ENCODE peak calls at places on chromosomes 5 and 9, in nine cellular contexts. One of them, this sample, is unnamed.

GRCh38 chr5:1108865-1109174 is 3.0 kb downstream of the SLC12A7 start:
- DNase-seq in progenitor cell of endocrine pancreas: no peak
- DNase-seq in A673: no peak
- DNase-seq in cardiac fibroblast: no peak
- DNase-seq in GM13976: no peak
- DNase-seq in epithelial cell of esophagus: no peak
- DNase-seq in fibroblast of the aortic adventitia: no peak
- DNase-seq in endothelial cell: no peak
- DNase-seq in left lung: no peak
- DNase-seq in this sample: no peak

GRCh38 chr5:154498597-154499393 is 20.8 kb upstream of the HAND1 start:
- DNase-seq in cardiac fibroblast: no peak
- DNase-seq in left lung: no peak
- DNase-seq in GM13976: no peak
- DNase-seq in progenitor cell of endocrine pancreas: no peak
- DNase-seq in endothelial cell: no peak
- DNase-seq in fibroblast of the aortic adventitia: no peak
- DNase-seq in epithelial cell of esophagus: no peak
- DNase-seq in A673: no peak
- DNase-seq in this sample: no peak

GRCh38 chr5:19067741-19068140 is 920.3 kb downstream of the CDH18 start:
- DNase-seq in progenitor cell of endocrine pancreas: no peak
- DNase-seq in endothelial cell: no peak
- DNase-seq in GM13976: no peak
- DNase-seq in left lung: no peak
- DNase-seq in fibroblast of the aortic adventitia: no peak
- DNase-seq in epithelial cell of esophagus: no peak
- DNase-seq in cardiac fibroblast: no peak
- DNase-seq in A673: no peak
- DNase-seq in this sample: no peak

GRCh38 chr9:136530472-136531089 is 15.3 kb downstream of the NOTCH1 start:
- DNase-seq in cardiac fibroblast: no peak
- DNase-seq in fibroblast of the aortic adventitia: no peak
- DNase-seq in epithelial cell of esophagus: no peak
- DNase-seq in A673: no peak
- DNase-seq in endothelial cell: no peak
- DNase-seq in progenitor cell of endocrine pancreas: no peak
- DNase-seq in GM13976: no peak
- DNase-seq in left lung: no peak
- DNase-seq in this sample: no peak

GRCh38 chr5:24899180-24899579 is 254.4 kb upstream of the CDH10 start:
- DNase-seq in left lung: no peak
- DNase-seq in endothelial cell: no peak
- DNase-seq in fibroblast of the aortic adventitia: no peak
- DNase-seq in A673: no peak
- DNase-seq in GM13976: no peak
- DNase-seq in cardiac fibroblast: no peak
- DNase-seq in progenitor cell of endocrine pancreas: no peak
- DNase-seq in epithelial cell of esophagus: no peak
- DNase-seq in this sample: no peak

GRCh38 chr9:7974335-7975005 is 174.9 kb upstream of the DMAC1 start:
- DNase-seq in left lung: no peak
- DNase-seq in GM13976: no peak
- DNase-seq in endothelial cell: no peak
- DNase-seq in fibroblast of the aortic adventitia: no peak
- DNase-seq in A673: no peak
- DNase-seq in progenitor cell of endocrine pancreas: no peak
- DNase-seq in epithelial cell of esophagus: no peak
- DNase-seq in cardiac fibroblast: no peak
- DNase-seq in this sample: peak; percentile 88

GRCh38 chr5:137466888-137467287 is 32.2 kb downstream of the SPOCK1 start:
- DNase-seq in endothelial cell: no peak
- DNase-seq in A673: no peak
- DNase-seq in cardiac fibroblast: peak; percentile 63
- DNase-seq in GM13976: no peak
- DNase-seq in epithelial cell of esophagus: no peak
- DNase-seq in left lung: no peak
- DNase-seq in fibroblast of the aortic adventitia: peak; percentile 90
- DNase-seq in progenitor cell of endocrine pancreas: no peak
- DNase-seq in this sample: no peak

GRCh38 chr5:172502410-172502809 is 48.1 kb upstream of the SH3PXD2B start:
- DNase-seq in A673: no peak
- DNase-seq in progenitor cell of endocrine pancreas: peak; percentile 0
- DNase-seq in left lung: no peak
- DNase-seq in cardiac fibroblast: no peak
- DNase-seq in endothelial cell: no peak
- DNase-seq in fibroblast of the aortic adventitia: no peak
- DNase-seq in epithelial cell of esophagus: peak; percentile 13
- DNase-seq in GM13976: peak; percentile 4
- DNase-seq in this sample: no peak

GRCh38 chr5:72956324-72957140 is 691 bp downstream of the FCHO2 start:
- DNase-seq in cardiac fibroblast: peak; percentile 61
- DNase-seq in fibroblast of the aortic adventitia: peak; percentile 60
- DNase-seq in endothelial cell: peak; percentile 56
- DNase-seq in epithelial cell of esophagus: peak; percentile 54
- DNase-seq in A673: peak; percentile 36
- DNase-seq in GM13976: no peak
- DNase-seq in left lung: peak; percentile 86
- DNase-seq in progenitor cell of endocrine pancreas: peak; percentile 38
- DNase-seq in this sample: peak; percentile 56

GRCh38 chr5:178450121-178450631 is 140.0 kb downstream of the COL23A1 start:
- DNase-seq in left lung: no peak
- DNase-seq in fibroblast of the aortic adventitia: no peak
- DNase-seq in progenitor cell of endocrine pancreas: no peak
- DNase-seq in GM13976: no peak
- DNase-seq in A673: no peak
- DNase-seq in endothelial cell: no peak
- DNase-seq in epithelial cell of esophagus: no peak
- DNase-seq in cardiac fibroblast: no peak
- DNase-seq in this sample: no peak

GRCh38 chr9:135104761-135105160 is 17.3 kb downstream of the OLFM1 start:
- DNase-seq in cardiac fibroblast: no peak
- DNase-seq in left lung: no peak
- DNase-seq in epithelial cell of esophagus: no peak
- DNase-seq in A673: no peak
- DNase-seq in endothelial cell: no peak
- DNase-seq in fibroblast of the aortic adventitia: no peak
- DNase-seq in GM13976: no peak
- DNase-seq in progenitor cell of endocrine pancreas: no peak
- DNase-seq in this sample: no peak

GRCh38 chr5:11181940-11182339 is 420.9 kb upstream of the DAP start:
- DNase-seq in GM13976: no peak
- DNase-seq in cardiac fibroblast: no peak
- DNase-seq in left lung: no peak
- DNase-seq in epithelial cell of esophagus: no peak
- DNase-seq in progenitor cell of endocrine pancreas: no peak
- DNase-seq in A673: no peak
- DNase-seq in fibroblast of the aortic adventitia: no peak
- DNase-seq in endothelial cell: no peak
- DNase-seq in this sample: no peak

GRCh38 chr9:135501261-135502167 is 1.0 kb downstream of the MRPS2 start:
- DNase-seq in left lung: peak; percentile 64
- DNase-seq in A673: no peak
- DNase-seq in progenitor cell of endocrine pancreas: no peak
- DNase-seq in fibroblast of the aortic adventitia: no peak
- DNase-seq in epithelial cell of esophagus: no peak
- DNase-seq in endothelial cell: no peak
- DNase-seq in GM13976: peak; percentile 86
- DNase-seq in cardiac fibroblast: no peak
- DNase-seq in this sample: no peak

GRCh38 chr5:173498286-173498685 is 118.2 kb downstream of the BOD1 start:
- DNase-seq in endothelial cell: no peak
- DNase-seq in GM13976: no peak
- DNase-seq in cardiac fibroblast: peak; percentile 76
- DNase-seq in left lung: no peak
- DNase-seq in progenitor cell of endocrine pancreas: no peak
- DNase-seq in A673: no peak
- DNase-seq in fibroblast of the aortic adventitia: peak; percentile 83
- DNase-seq in epithelial cell of esophagus: peak; percentile 24
- DNase-seq in this sample: no peak

GRCh38 chr5:1723957-1724821 is 75.4 kb downstream of the MRPL36 start:
- DNase-seq in epithelial cell of esophagus: no peak
- DNase-seq in left lung: no peak
- DNase-seq in endothelial cell: no peak
- DNase-seq in fibroblast of the aortic adventitia: no peak
- DNase-seq in GM13976: no peak
- DNase-seq in cardiac fibroblast: no peak
- DNase-seq in progenitor cell of endocrine pancreas: peak; percentile 8
- DNase-seq in A673: no peak
- DNase-seq in this sample: no peak

GRCh38 chr5:149349382-149349781 is 4.1 kb downstream of the GRPEL2 start:
- DNase-seq in progenitor cell of endocrine pancreas: no peak
- DNase-seq in left lung: no peak
- DNase-seq in fibroblast of the aortic adventitia: no peak
- DNase-seq in GM13976: no peak
- DNase-seq in A673: no peak
- DNase-seq in cardiac fibroblast: no peak
- DNase-seq in endothelial cell: no peak
- DNase-seq in epithelial cell of esophagus: no peak
- DNase-seq in this sample: no peak

GRCh38 chr5:108858959-108859358 is 111.3 kb downstream of the FER start:
- DNase-seq in A673: peak; percentile 14
- DNase-seq in fibroblast of the aortic adventitia: peak; percentile 29
- DNase-seq in epithelial cell of esophagus: peak; percentile 50
- DNase-seq in cardiac fibroblast: peak; percentile 46
- DNase-seq in GM13976: peak; percentile 58
- DNase-seq in progenitor cell of endocrine pancreas: no peak
- DNase-seq in endothelial cell: no peak
- DNase-seq in left lung: no peak
- DNase-seq in this sample: peak; percentile 68

GRCh38 chr9:9754186-9754585 is 858.6 kb downstream of the PTPRD start:
- DNase-seq in progenitor cell of endocrine pancreas: no peak
- DNase-seq in left lung: no peak
- DNase-seq in GM13976: no peak
- DNase-seq in fibroblast of the aortic adventitia: no peak
- DNase-seq in epithelial cell of esophagus: no peak
- DNase-seq in cardiac fibroblast: no peak
- DNase-seq in A673: no peak
- DNase-seq in endothelial cell: no peak
- DNase-seq in this sample: no peak

DNA sequence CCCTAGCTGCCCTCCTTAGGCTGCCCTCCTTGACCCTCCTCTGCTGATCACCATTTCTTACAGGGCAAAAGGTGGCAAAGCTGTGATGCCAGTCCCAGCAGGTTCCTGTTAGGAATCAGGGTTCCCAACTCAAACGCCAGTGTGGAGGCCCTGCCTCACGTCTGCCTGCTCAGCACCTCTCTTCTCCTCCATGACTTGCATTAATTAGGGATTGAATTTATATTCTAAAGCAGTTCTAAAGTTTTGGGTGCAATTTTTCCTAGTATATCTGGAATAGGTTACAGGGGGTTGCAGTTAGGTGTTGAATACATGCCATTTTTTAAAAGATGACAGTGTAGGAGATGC is 13.2 kb upstream of the PLEKHG4B start:
- DNase-seq in A673: no peak
- DNase-seq in endothelial cell: no peak
- DNase-seq in cardiac fibroblast: no peak
- DNase-seq in fibroblast of the aortic adventitia: no peak
- DNase-seq in progenitor cell of endocrine pancreas: no peak
- DNase-seq in epithelial cell of esophagus: no peak
- DNase-seq in GM13976: no peak
- DNase-seq in left lung: no peak
- DNase-seq in this sample: no peak
- TF ChIP-seq CTCF in A673: no peak
- TF ChIP-seq CTCF in endothelial cell: no peak
- TF ChIP-seq CTCF in cardiac fibroblast: no peak
- TF ChIP-seq CTCF in fibroblast of the aortic adventitia: no peak
- TF ChIP-seq CTCF in progenitor cell of endocrine pancreas: no peak
- TF ChIP-seq CTCF in epithelial cell of esophagus: no peak
- TF ChIP-seq CTCF in GM13976: no peak
- TF ChIP-seq CTCF in left lung: no peak
- TF ChIP-seq CTCF in this sample: peak; percentile 42

GRCh38 chr5:132058646-132059042 is 1.8 kb upstream of the IL3 start:
- DNase-seq in cardiac fibroblast: no peak
- DNase-seq in endothelial cell: no peak
- DNase-seq in GM13976: no peak
- DNase-seq in A673: no peak
- DNase-seq in fibroblast of the aortic adventitia: no peak
- DNase-seq in epithelial cell of esophagus: no peak
- DNase-seq in progenitor cell of endocrine pancreas: peak; percentile 4
- DNase-seq in left lung: no peak
- DNase-seq in this sample: no peak
- TF ChIP-seq CTCF in cardiac fibroblast: no peak
- TF ChIP-seq CTCF in endothelial cell: no peak
- TF ChIP-seq CTCF in GM13976: no peak
- TF ChIP-seq CTCF in A673: no peak
- TF ChIP-seq CTCF in fibroblast of the aortic adventitia: no peak
- TF ChIP-seq CTCF in epithelial cell of esophagus: no peak
- TF ChIP-seq CTCF in progenitor cell of endocrine pancreas: no peak
- TF ChIP-seq CTCF in left lung: no peak
- TF ChIP-seq CTCF in this sample: no peak

GRCh38 chr5:106860398-106861044 is 810.2 kb downstream of the EFNA5 start:
- DNase-seq in fibroblast of the aortic adventitia: no peak
- DNase-seq in A673: no peak
- DNase-seq in cardiac fibroblast: no peak
- DNase-seq in progenitor cell of endocrine pancreas: no peak
- DNase-seq in epithelial cell of esophagus: no peak
- DNase-seq in endothelial cell: no peak
- DNase-seq in left lung: no peak
- DNase-seq in GM13976: no peak
- DNase-seq in this sample: no peak

GRCh38 chr5:106862450-106863193 is 808.1 kb downstream of the EFNA5 start:
- DNase-seq in cardiac fibroblast: peak; percentile 8
- DNase-seq in endothelial cell: no peak
- DNase-seq in epithelial cell of esophagus: no peak
- DNase-seq in A673: no peak
- DNase-seq in GM13976: no peak
- DNase-seq in fibroblast of the aortic adventitia: peak; percentile 29
- DNase-seq in left lung: no peak
- DNase-seq in progenitor cell of endocrine pancreas: no peak
- DNase-seq in this sample: no peak

GRCh38 chr5:106865279-106865678 is 805.5 kb downstream of the EFNA5 start:
- DNase-seq in fibroblast of the aortic adventitia: no peak
- DNase-seq in A673: no peak
- DNase-seq in left lung: no peak
- DNase-seq in progenitor cell of endocrine pancreas: no peak
- DNase-seq in GM13976: no peak
- DNase-seq in epithelial cell of esophagus: no peak
- DNase-seq in endothelial cell: no peak
- DNase-seq in cardiac fibroblast: no peak
- DNase-seq in this sample: no peak
- TF ChIP-seq CTCF in fibroblast of the aortic adventitia: no peak
- TF ChIP-seq CTCF in A673: no peak
- TF ChIP-seq CTCF in left lung: no peak
- TF ChIP-seq CTCF in progenitor cell of endocrine pancreas: no peak
- TF ChIP-seq CTCF in GM13976: no peak
- TF ChIP-seq CTCF in epithelial cell of esophagus: no peak
- TF ChIP-seq CTCF in endothelial cell: no peak
- TF ChIP-seq CTCF in cardiac fibroblast: no peak
- TF ChIP-seq CTCF in this sample: no peak

DNA sequence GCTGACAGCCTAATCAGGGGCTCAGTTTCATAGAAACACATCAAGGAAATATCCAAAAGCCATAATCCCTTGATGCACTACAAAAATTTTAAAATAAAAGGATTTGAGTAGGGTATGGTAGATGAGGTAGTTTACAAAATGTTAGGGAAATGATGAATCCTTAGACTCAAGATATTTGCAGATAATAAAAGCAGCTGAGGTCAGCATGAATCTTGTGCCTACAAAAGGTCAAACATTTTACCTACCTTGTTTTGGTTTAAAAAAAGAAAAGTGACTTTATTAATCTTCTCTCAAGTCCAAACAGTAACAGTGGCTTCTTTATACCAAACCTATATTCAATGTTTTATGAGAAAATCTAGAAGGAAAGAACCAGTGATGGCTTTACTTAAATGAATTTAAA is 135.5 kb downstream of the BNC2 start:
- DNase-seq in GM13976: no peak
- DNase-seq in progenitor cell of endocrine pancreas: no peak
- DNase-seq in cardiac fibroblast: no peak
- DNase-seq in fibroblast of the aortic adventitia: no peak
- DNase-seq in endothelial cell: no peak
- DNase-seq in left lung: no peak
- DNase-seq in epithelial cell of esophagus: no peak
- DNase-seq in A673: no peak
- DNase-seq in this sample: no peak
- TF ChIP-seq CTCF in GM13976: no peak
- TF ChIP-seq CTCF in progenitor cell of endocrine pancreas: no peak
- TF ChIP-seq CTCF in cardiac fibroblast: no peak
- TF ChIP-seq CTCF in fibroblast of the aortic adventitia: no peak
- TF ChIP-seq CTCF in endothelial cell: no peak
- TF ChIP-seq CTCF in left lung: no peak
- TF ChIP-seq CTCF in epithelial cell of esophagus: no peak
- TF ChIP-seq CTCF in A673: no peak
- TF ChIP-seq CTCF in this sample: no peak